ENCODE peak calls at places on chromosome 2, in eight cellular contexts. A, X, J, C, W, D, R and M are unnamed samples. For H3K4me1, the result is how much of the 10 kb centered on the place peaks cover.

GRCh38 chr2:64594563-64594989 is 59.1 kb downstream of the SERTAD2 start:
- DNase-seq in A (no peak), W (peak), C (no peak), D (no peak), X (no peak), J (no peak), R (no peak), M (no peak)

GRCh38 chr2:41610501-41611242 is 437.1 kb upstream of the PKDCC start:
- DNase-seq in D (no peak), W (peak), J (no peak), A (peak), C (no peak), X (no peak), R (no peak), M (no peak)

GRCh38 chr2:119415630-119416029 is 16.0 kb upstream of the TMEM37 start:
- DNase-seq in C (no peak), J (no peak), A (no peak), X (no peak), W (no peak), R (no peak), D (no peak), M (no peak)

GRCh38 chr2:72841462-72842125 is 15.8 kb upstream of the EXOC6B start:
- DNase-seq in C (no peak), X (no peak), R (no peak), A (no peak), W (no peak), J (no peak), D (no peak), M (no peak)

GRCh38 chr2:56168163-56168562 is 15.6 kb upstream of the CCDC85A start:
- DNase-seq in C (no peak), W (no peak), A (peak), J (no peak), D (no peak), R (no peak), X (no peak), M (peak)

GRCh38 chr2:124970065-124970464 is 945.0 kb downstream of the CNTNAP5 start:
- DNase-seq in D (no peak), R (no peak), C (no peak), W (no peak), J (no peak), X (no peak), A (no peak), M (no peak)

GRCh38 chr2:216081487-216082387 is at the start of the genes PECR and TMEM169:
- DNase-seq in A (peak), C (peak), X (peak), W (peak), R (peak), D (peak), J (peak), M (peak)

GRCh38 chr2:177547122-177547521 is 154.5 kb downstream of the AGPS start:
- DNase-seq in D (no peak), J (no peak), R (no peak), W (no peak), A (no peak), C (no peak), X (no peak), M (no peak)

GRCh38 chr2:28683100-28683706 is 68.4 kb upstream of the PPP1CB start:
- DNase-seq in R (peak), D (no peak), J (no peak), C (peak), W (peak), A (peak), X (peak), M (peak)

GRCh38 chr2:130368786-130369185 is 12.9 kb downstream of the PTPN18 start:
- DNase-seq in A (no peak), C (no peak), D (no peak), R (no peak), J (no peak), W (no peak), X (no peak), M (no peak)

GRCh38 chr2:201618744-201619654 is 24.3 kb downstream of the TMEM237 start:
- DNase-seq in W (peak), J (no peak), C (no peak), A (peak), D (no peak), X (peak), R (no peak), M (peak)

GRCh38 chr2:159461076-159461475 is 155.3 kb downstream of the BAZ2B start:
- DNase-seq in D (no peak), C (no peak), X (no peak), A (no peak), W (no peak), J (no peak), R (no peak), M (no peak)

GRCh38 chr2:48531141-48531648 is 1.2 kb downstream of the STON1 start:
- DNase-seq in W (peak), J (no peak), A (peak), R (no peak), D (no peak), C (no peak), X (no peak), M (no peak)

GRCh38 chr2:170191166-170191872 is 13.4 kb downstream of the MYO3B start:
- DNase-seq in R (no peak), D (no peak), J (no peak), X (no peak), A (no peak), C (no peak), W (no peak), M (no peak)

GRCh38 chr2:234414591-234414990 is 82.3 kb downstream of the ARL4C start:
- DNase-seq in R (no peak), A (no peak), D (no peak), C (no peak), X (no peak), W (no peak), J (no peak), M (no peak)

GRCh38 chr2:66477125-66477842 is 42.4 kb downstream of the MEIS1 start:
- DNase-seq in R (no peak), W (peak), J (no peak), C (no peak), D (no peak), X (no peak), A (no peak), M (no peak)

GRCh38 chr2:157751462-157752058 is 122.9 kb upstream of the ACVR1C start:
- DNase-seq in D (no peak), R (peak), J (peak), X (no peak), A (peak), W (peak), C (peak), M (no peak)

GRCh38 chr2:120834206-120834605 is 98.5 kb downstream of the GLI2 start:
- DNase-seq in C (no peak), W (no peak), D (no peak), A (no peak), J (no peak), X (peak), R (no peak), M (no peak)

GRCh38 chr2:68847751-68848150 is 23.4 kb downstream of the BMP10 start:
- DNase-seq in C (no peak), W (no peak), X (no peak), R (no peak), A (no peak), J (no peak), D (no peak), M (no peak)

GRCh38 chr2:123453046-123453445 is 572.0 kb upstream of the CNTNAP5 start:
- DNase-seq in X (no peak), R (no peak), D (no peak), C (no peak), W (no peak), A (no peak), J (no peak), M (no peak)

DNA sequence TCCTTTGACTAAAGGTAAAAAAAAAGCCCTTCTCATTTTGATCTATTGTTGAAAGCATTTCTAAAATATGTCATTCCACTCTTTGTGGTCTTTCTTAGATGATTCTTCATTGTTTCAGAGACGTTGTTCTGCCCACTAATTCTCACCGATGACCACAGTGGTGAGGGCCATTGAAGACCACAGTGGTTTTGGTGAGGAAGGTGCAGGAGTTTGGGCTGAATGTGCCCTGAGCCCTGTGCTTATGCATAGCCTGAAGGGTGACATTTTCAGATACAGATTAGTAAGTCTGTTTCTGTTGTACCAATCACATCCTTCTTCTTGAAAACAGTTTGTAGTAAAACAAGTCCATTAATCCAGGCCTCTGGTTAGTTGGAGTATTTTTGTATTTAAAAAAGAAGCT is 251.3 kb upstream of the ATP5MC3 start:
- DNase-seq in C (no peak), X (no peak), A (no peak), R (no peak), W (no peak), J (no peak), D (no peak), M (no peak)
- H3K4me1 ChIP-seq in C (under half), X (under half), A (under half), R (under half), W (under half), J (under half), D (under half), M (under half)

DNA sequence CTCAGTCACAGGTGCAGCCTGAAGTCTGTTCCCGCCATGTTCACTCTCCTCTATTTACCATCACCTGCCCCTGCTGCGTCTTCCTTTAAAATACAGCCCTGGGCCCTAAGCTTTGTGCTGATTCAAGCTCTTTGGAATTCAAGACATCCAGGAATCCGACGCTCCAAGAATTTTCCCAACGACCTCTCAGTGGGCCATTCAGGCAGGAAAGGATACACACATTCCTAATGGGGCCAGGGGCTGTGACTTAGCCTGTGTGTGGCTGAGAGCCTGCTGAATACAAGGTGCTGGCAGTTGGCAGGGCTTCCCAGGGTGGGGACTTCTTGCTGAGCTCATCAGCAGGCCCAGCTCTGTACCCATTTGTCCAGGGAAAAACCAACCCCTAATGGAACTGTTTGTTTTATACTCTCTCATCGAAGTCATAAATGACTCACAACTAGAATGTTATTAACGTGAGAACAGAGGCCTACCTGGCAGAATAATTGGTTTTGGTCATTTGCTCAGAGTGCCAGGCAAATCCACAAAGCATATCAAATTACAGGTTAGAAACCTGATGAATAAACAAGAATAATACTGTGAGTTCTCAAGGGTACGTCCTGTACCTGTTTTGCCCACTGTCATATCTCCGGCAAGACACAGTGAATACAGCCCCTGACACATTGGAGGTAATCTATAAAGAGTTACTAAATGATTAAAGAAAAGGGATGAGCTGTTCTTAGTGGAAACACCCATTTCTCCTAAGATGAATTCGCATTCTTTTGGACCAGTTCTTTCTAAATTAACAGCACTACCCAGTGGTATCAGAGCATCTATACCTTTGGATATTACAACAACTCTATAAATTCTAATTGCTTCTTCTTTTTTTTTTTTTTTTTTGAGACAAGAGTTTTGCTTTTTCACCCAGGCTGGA is 12.6 kb upstream of the KCMF1 start:
- DNase-seq in R (no peak), J (no peak), X (no peak), A (peak), W (peak), D (no peak), C (peak), M (no peak)
- H3K4me1 ChIP-seq in R (under half), J (under half), X (under half), A (under half), W (under half), D (under half), C (half or more), M (under half)

DNA sequence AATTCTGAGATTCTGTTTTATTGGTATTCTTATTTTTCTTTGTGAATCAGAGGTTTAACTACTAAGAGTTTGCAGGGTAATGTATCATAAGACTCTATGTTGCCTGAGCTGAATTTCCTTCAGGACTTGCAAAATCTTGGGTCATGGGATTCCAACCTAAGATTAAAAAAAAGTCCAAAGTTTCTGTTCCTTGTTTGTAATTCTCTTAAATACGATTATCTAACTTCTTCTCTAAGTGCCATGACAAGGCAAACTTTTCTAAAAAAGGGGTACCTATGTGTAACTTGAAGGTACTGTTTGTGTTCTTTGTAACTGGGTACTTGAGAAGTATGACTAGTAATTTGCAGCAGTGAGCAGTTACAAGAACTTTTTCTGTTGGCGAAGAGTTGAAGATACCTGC is 181.3 kb upstream of the ZEB2 start:
- DNase-seq in C (no peak), A (no peak), R (no peak), D (no peak), J (no peak), X (no peak), W (no peak), M (no peak)
- H3K4me1 ChIP-seq in C (under half), A (under half), R (under half), D (under half), J (under half), X (under half), W (under half), M (under half)

DNA sequence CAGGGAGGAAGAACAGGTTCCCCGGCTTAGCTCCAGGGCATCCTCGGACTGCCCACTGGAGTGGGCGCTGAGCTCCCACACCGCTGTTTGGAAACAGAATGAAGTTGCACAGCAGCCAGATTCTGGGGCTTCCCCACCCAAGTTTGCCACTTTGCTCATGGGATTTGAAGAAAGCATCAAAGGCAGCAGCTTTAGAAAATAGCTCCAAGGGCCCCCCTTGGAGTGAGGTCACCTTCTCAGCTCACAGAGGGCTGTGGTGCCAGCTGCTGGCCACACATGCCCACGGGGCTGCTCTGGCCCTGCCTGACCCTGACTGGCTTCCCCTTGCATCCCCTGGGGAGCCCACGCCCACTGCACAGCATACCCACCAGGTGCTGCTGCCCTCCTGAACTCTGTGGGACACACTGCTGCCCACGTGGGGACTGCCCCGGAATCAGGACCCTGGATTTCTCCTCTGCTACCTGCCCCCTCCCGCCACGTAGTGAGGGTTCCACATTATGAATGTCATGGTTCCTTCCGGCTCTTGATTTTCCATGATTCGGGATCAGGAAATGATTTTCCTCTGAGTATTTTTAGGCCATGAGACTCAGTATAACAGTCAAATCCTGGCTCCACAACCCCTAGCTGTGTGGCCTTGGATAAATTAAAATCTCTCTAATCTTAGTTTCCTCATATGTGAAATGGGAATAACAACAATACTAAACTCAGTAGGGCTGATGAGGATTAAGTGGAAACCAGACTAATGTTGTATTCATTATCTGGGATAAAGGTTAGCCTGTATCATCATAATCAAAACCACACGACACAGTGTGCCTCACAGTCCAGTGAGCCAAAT is 70.2 kb downstream of the TGOLN2 start:
- DNase-seq in C (no peak), R (no peak), A (peak), J (no peak), W (peak), D (no peak), X (no peak), M (no peak)
- H3K4me1 ChIP-seq in C (under half), R (under half), A (under half), J (under half), W (under half), D (half or more), X (under half), M (under half)

GRCh38 chr2:109209412-109209811 is 80.4 kb downstream of the SH3RF3 start:
- DNase-seq in J (no peak), W (peak), D (no peak), R (no peak), X (no peak), A (peak), C (peak), M (no peak)
- H3K4me1 ChIP-seq in J (under half), W (under half), D (under half), R (under half), X (under half), A (under half), C (under half), M (under half)

GRCh38 chr2:196195758-196196157 is 24.4 kb upstream of the STK17B start:
- DNase-seq in J (no peak), D (no peak), R (no peak), A (no peak), C (no peak), X (no peak), W (no peak), M (no peak)

GRCh38 chr2:196200557-196200956 is 29.2 kb upstream of the STK17B start:
- DNase-seq in J (no peak), C (no peak), X (no peak), D (no peak), W (no peak), R (no peak), A (no peak), M (no peak)

GRCh38 chr2:196191541-196191940 is 20.2 kb upstream of the STK17B start:
- DNase-seq in J (no peak), D (no peak), W (no peak), A (no peak), C (no peak), X (no peak), R (no peak), M (no peak)

DNA sequence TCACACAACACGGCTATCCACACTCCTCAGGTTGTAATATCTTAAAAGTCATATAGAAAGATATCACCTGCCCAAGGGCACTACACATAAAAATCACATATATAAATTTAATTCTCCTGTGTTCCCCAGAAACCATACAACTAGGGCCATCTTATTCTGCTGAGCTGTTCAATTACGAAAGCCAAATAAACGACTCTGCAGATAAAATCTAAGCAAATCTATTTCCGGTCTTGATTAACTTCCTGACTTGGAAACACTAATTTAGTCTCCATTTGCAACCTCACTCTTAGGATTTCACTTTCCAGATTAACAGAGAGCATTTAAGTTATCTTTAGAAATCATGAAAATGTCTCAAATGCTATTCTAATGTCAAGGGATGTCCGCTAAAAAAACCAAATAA is 23.9 kb upstream of the STK17B start:
- DNase-seq in C (no peak), X (no peak), R (no peak), A (no peak), D (no peak), W (no peak), J (no peak), M (no peak)
- H3K4me1 ChIP-seq in C (under half), X (under half), R (under half), A (under half), D (under half), W (under half), J (under half), M (under half)

GRCh38 chr2:150476213-150476740 is 11.2 kb downstream of the RND3 start:
- DNase-seq in X (no peak), R (no peak), J (no peak), W (peak), C (no peak), D (no peak), A (no peak), M (no peak)

GRCh38 chr2:150473767-150474166 is 13.7 kb downstream of the RND3 start:
- DNase-seq in W (peak), D (no peak), R (no peak), A (no peak), X (no peak), J (no peak), C (no peak), M (no peak)

GRCh38 chr2:150475479-150476212 is 11.8 kb downstream of the RND3 start:
- DNase-seq in W (peak), D (no peak), R (no peak), X (no peak), J (no peak), C (no peak), A (no peak), M (no peak)

GRCh38 chr2:150472122-150472899 is 15.2 kb downstream of the RND3 start:
- DNase-seq in W (peak), A (peak), J (peak), D (no peak), C (peak), R (no peak), X (no peak), M (peak)

DNA sequence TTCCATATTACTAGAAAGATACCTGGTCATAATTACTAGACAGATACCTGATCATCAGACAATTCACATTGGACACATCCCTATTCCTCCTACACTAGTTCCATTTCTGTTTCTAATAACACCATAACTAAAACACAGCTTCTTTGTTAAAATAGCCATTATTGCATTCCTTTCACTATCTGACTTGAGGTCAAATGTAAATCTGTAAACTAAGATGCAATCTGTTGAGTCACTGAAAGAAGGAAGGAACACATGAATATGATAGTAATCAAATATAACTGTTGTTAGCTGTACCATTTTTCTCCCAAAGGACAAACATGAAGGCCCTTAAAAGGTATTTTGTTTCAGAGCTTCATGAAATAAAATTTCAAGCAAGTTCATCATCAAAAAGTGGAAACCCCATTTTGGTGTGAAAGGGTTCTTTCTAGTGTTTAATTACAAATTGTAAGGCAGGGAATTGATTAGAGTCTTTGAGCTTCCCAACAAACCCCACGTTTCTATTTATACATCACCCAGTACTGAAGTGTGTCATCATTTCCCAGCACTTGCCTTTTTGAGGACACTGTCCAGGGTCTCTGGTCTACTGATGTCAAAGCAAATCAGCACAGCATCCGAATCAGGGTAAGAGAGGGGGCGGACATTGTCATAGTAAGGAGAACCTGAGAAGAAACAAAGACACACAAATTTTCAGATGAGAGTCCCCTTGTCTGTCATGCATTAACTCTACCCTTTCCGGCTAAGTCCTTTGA is 13.0 kb downstream of the RND3 start:
- DNase-seq in J (no peak), R (no peak), D (no peak), W (peak), C (no peak), A (no peak), X (no peak), M (no peak)
- H3K4me1 ChIP-seq in J (under half), R (under half), D (half or more), W (under half), C (half or more), A (under half), X (under half), M (under half)